ENCODE peak calls at places on chromosomes 5 and 9, in nine cellular contexts. Q is adrenal gland; Y is cardiac muscle cell; N is PC-3; L is endodermal cell; B is IMR-90; R is heart left ventricle; X is CD8-positive, alpha-beta T cell; U is lung. K is an unnamed sample. For H3K36me3, the result is how much of the 10 kb centered on the place peaks cover.

GRCh38 chr9:97705354-97705950 is 8.3 kb upstream of the XPA start:
- DNase-seq in N (peak), R (no peak), X (no peak), L (no peak), U (no peak), Y (no peak), Q (no peak), B (no peak), K (no peak)

GRCh38 chr5:91591076-91591475 is 208.0 kb upstream of the ARRDC3 start:
- DNase-seq in U (no peak), L (no peak), B (no peak), R (no peak), Q (no peak), X (no peak), Y (no peak), N (peak), K (no peak)

GRCh38 chr5:176644294-176644693 is 3.0 kb upstream of the TSPAN17 start:
- DNase-seq in U (no peak), X (no peak), B (no peak), Q (no peak), R (no peak), Y (no peak), L (no peak), N (no peak), K (no peak)

GRCh38 chr5:352639-353598 is 31.4 kb downstream of the AHRR start:
- DNase-seq in X (no peak), Y (no peak), Q (no peak), R (no peak), N (no peak), B (no peak), U (peak), L (peak), K (no peak)

GRCh38 chr5:176559683-176560082 is 10.5 kb downstream of the CDHR2 start:
- DNase-seq in U (no peak), L (peak), Y (no peak), B (no peak), X (peak), R (no peak), N (peak), Q (no peak), K (no peak)

GRCh38 chr9:104025945-104026344 is 68.2 kb upstream of the SMC2 start:
- DNase-seq in N (no peak), U (no peak), X (no peak), L (no peak), B (peak), R (no peak), Q (no peak), Y (no peak), K (no peak)

GRCh38 chr5:146188358-146188757 is 5.9 kb upstream of the LARS1 start:
- DNase-seq in N (peak), Y (no peak), U (no peak), B (peak), Q (no peak), X (no peak), R (no peak), L (no peak), K (no peak)

GRCh38 chr9:98742325-98743280 is 33.9 kb upstream of the GABBR2 start:
- DNase-seq in Q (no peak), L (no peak), Y (no peak), R (no peak), N (peak), X (no peak), B (peak), U (no peak), K (no peak)

GRCh38 chr5:125115180-125115495 is 368.7 kb upstream of the ZNF608 start:
- DNase-seq in R (no peak), Y (no peak), L (no peak), X (no peak), B (no peak), U (no peak), Q (no peak), N (no peak), K (no peak)

GRCh38 chr5:135456238-135457099 is 4.3 kb upstream of the TIFAB start:
- DNase-seq in R (no peak), U (peak), X (no peak), N (peak), Q (peak), B (peak), Y (no peak), L (no peak), K (no peak)

GRCh38 chr5:5144441-5144840 is 4.3 kb downstream of the ADAMTS16 start:
- DNase-seq in N (no peak), Y (no peak), L (no peak), U (no peak), Q (no peak), X (no peak), B (no peak), R (no peak), K (no peak)

GRCh38 chr9:131119600-131119999 is 5.8 kb upstream of the NUP214 start:
- DNase-seq in X (no peak), N (no peak), Y (no peak), B (no peak), L (no peak), R (no peak), Q (no peak), U (no peak), K (no peak)

GRCh38 chr9:134492721-134493470 is 148.7 kb upstream of the COL5A1 start:
- DNase-seq in L (no peak), B (no peak), R (no peak), Y (no peak), N (no peak), X (no peak), U (no peak), Q (no peak), K (no peak)

GRCh38 chr9:131278421-131279111 is 2.3 kb upstream of the FAM78A start:
- DNase-seq in R (no peak), Y (no peak), Q (no peak), B (no peak), X (peak), L (no peak), U (no peak), N (no peak), K (no peak)

GRCh38 chr5:80989883-80990282 is 29.7 kb downstream of the RASGRF2 start:
- DNase-seq in N (no peak), Y (no peak), B (no peak), U (no peak), Q (no peak), L (no peak), X (no peak), R (no peak), K (no peak)

GRCh38 chr9:107624216-107624948 is 134.8 kb upstream of the KLF4 start:
- DNase-seq in N (peak), U (no peak), B (peak), Q (no peak), R (no peak), L (no peak), X (no peak), Y (no peak), K (no peak)

GRCh38 chr9:120603601-120604000 is 23.6 kb upstream of the CDK5RAP2 start:
- DNase-seq in L (no peak), R (no peak), N (no peak), Q (no peak), B (no peak), U (no peak), X (no peak), Y (no peak), K (no peak)

GRCh38 chr9:2489838-2490314 is 131.7 kb upstream of the VLDLR start:
- DNase-seq in U (no peak), Y (no peak), N (no peak), X (no peak), B (peak), R (no peak), Q (no peak), L (no peak), K (no peak)

GRCh38 chr5:156037151-156037909 is 289.6 kb upstream of the SGCD start:
- DNase-seq in N (no peak), L (no peak), Q (no peak), B (no peak), Y (no peak), U (no peak), X (no peak), R (no peak), K (no peak)

GRCh38 chr5:149901511-149901910 is 43.1 kb downstream of the PDE6A start:
- DNase-seq in Y (no peak), B (no peak), N (no peak), U (no peak), L (no peak), X (no peak), Q (no peak), R (no peak), K (no peak)

GRCh38 chr9:36164989-36165388 is 4.2 kb upstream of the CCIN start:
- DNase-seq in Y (no peak), B (no peak), N (no peak), X (no peak), R (no peak), Q (no peak), U (no peak), L (peak), K (no peak)

GRCh38 chr9:36163049-36163839 is 5.9 kb upstream of the CCIN start:
- DNase-seq in L (peak), Q (peak), N (no peak), B (peak), U (no peak), X (no peak), Y (peak), R (peak), K (no peak)

GRCh38 chr9:36162211-36162610 is 7.0 kb upstream of the CCIN start:
- DNase-seq in Q (no peak), Y (no peak), R (no peak), L (peak), X (no peak), B (no peak), N (no peak), U (no peak), K (no peak)

GRCh38 chr9:36164361-36164760 is 4.8 kb upstream of the CCIN start:
- DNase-seq in Y (no peak), L (peak), X (no peak), N (no peak), B (no peak), R (peak), Q (no peak), U (no peak), K (no peak)

DNA sequence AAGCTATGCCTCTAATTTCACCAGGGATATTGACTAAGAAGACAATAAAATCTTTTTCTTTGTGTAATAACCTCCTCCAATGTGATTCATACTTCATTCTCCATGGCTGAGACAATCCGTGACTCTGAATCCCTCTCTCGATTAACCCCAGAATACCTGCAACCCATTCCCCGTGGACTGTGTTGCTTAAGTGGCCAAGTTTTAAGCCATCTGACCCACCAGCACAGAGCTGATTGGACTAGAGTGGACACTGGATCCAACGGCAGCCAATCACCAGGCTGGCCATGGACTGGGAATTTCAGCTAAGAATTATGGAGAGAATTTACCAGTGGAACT is 5.4 kb upstream of the CCIN start:
- DNase-seq in R (no peak), B (peak), Q (no peak), Y (no peak), U (no peak), X (no peak), L (peak), N (peak), K (no peak)
- H3K27ac ChIP-seq in R (peak), B (peak), Q (peak), Y (peak), U (no peak), X (no peak), L (peak), N (peak), K (peak)

GRCh38 chr9:133049043-133049442 is 12.7 kb upstream of the CEL start:
- DNase-seq in X (no peak), R (no peak), L (no peak), U (no peak), Q (no peak), Y (no peak), N (no peak), B (no peak), K (no peak)
- H3K36me3 ChIP-seq in X (under half), R (half or more), L (half or more), U (half or more), Q (under half), Y (under half), N (under half), B (half or more), K (under half)

GRCh38 chr5:58477760-58478159 is 13.5 kb upstream of the GAPT start:
- DNase-seq in B (no peak), Q (no peak), Y (no peak), U (no peak), L (no peak), R (no peak), X (no peak), N (no peak), K (no peak)
- TF ChIP-seq CTCF in B (peak), Q (no peak), Y (peak), U (no peak), L (peak), R (no peak), X (no peak), N (peak), K (no peak)

GRCh38 chr9:125649826-125650225 is 57.2 kb downstream of the MAPKAP1 start:
- DNase-seq in Y (no peak), R (no peak), B (no peak), N (no peak), U (no peak), Q (no peak), L (no peak), X (no peak), K (no peak)
- H3K27ac ChIP-seq in Y (no peak), R (peak), B (no peak), N (peak), U (peak), Q (peak), L (peak), X (no peak), K (no peak)